ENCODE peak calls at places on chromosomes 2 and 18, in six cellular contexts. W is NT2/D1; E is stimulated activated CD8-positive, alpha-beta memory T cell treated with anti-CD3 and anti-CD28 coated beads, Interleukin-7, amount 100 ng/mL, for 1 hour; V is A172; U is cardiac muscle cell; N is fibroblast of lung. Q is an unnamed sample.

GRCh38 chr2:5803547-5803946 is 111.4 kb downstream of the SOX11 start:
- DNase-seq in W (peak; percentile 30), E (no peak), V (peak; percentile 75), U (no peak), N (peak; percentile 26), Q (no peak)

GRCh38 chr2:37582911-37583310 is 88.5 kb downstream of the CDC42EP3 start:
- DNase-seq in W (no peak), E (no peak), V (no peak), U (no peak), N (no peak), Q (no peak)

GRCh38 chr2:142165790-142166189 is 35.0 kb upstream of the LRP1B start:
- DNase-seq in W (peak; percentile 42), E (no peak), V (peak; percentile 74), U (peak; percentile 53), N (peak; percentile 45), Q (no peak)

GRCh38 chr2:19673213-19673791 is 228.5 kb downstream of the TTC32 start:
- DNase-seq in W (no peak), E (no peak), V (peak; percentile 27), U (peak; percentile 40), N (peak; percentile 33), Q (no peak)

GRCh38 chr2:39535606-39536185 is 98.6 kb upstream of the MAP4K3 start:
- DNase-seq in W (no peak), E (no peak), V (no peak), U (no peak), N (no peak), Q (no peak)

GRCh38 chr18:26405190-26405781 is 143.1 kb downstream of the KCTD1 start:
- DNase-seq in W (no peak), E (no peak), V (peak; percentile 32), U (peak; percentile 58), N (peak; percentile 61), Q (no peak)

GRCh38 chr18:23231340-23232021 is 96.2 kb downstream of the CABLES1 start:
- DNase-seq in W (no peak), E (peak; percentile 39), V (peak; percentile 94), U (peak; percentile 96), N (peak; percentile 94), Q (peak; percentile 89)

GRCh38 chr2:162926501-162926900 is 87.9 kb upstream of the KCNH7 start:
- DNase-seq in W (no peak), E (no peak), V (peak; percentile 90), U (no peak), N (no peak), Q (no peak)

GRCh38 chr2:42025151-42025582 is 22.7 kb upstream of the PKDCC start:
- DNase-seq in W (peak; percentile 87), E (no peak), V (no peak), U (peak; percentile 95), N (peak; percentile 71), Q (no peak)

GRCh38 chr2:238288650-238289573 is 502 bp upstream of the PER2 start:
- DNase-seq in W (peak; percentile 99), E (peak; percentile 96), V (peak; percentile 93), U (peak; percentile 99), N (peak; percentile 97), Q (peak; percentile 98)

GRCh38 chr18:13710460-13710859 is 15.9 kb downstream of the FAM210A start:
- DNase-seq in W (no peak), E (no peak), V (peak; percentile 99), U (no peak), N (peak; percentile 12), Q (no peak)

GRCh38 chr2:142876423-142876822 is 1.0 kb upstream of the KYNU start:
- DNase-seq in W (no peak), E (no peak), V (no peak), U (no peak), N (peak; percentile 46), Q (no peak)

GRCh38 chr2:54227798-54228197 is 28.2 kb downstream of the TSPYL6 start:
- DNase-seq in W (no peak), E (no peak), V (no peak), U (no peak), N (no peak), Q (no peak)

GRCh38 chr2:886072-887022 is 64.3 kb upstream of the SNTG2 start:
- DNase-seq in W (no peak), E (no peak), V (no peak), U (no peak), N (no peak), Q (no peak)

GRCh38 chr2:8059255-8059654 is 622.6 kb upstream of the ID2 start:
- DNase-seq in W (no peak), E (no peak), V (no peak), U (no peak), N (no peak), Q (no peak)

GRCh38 chr2:120953843-120954584 is 218.3 kb downstream of the GLI2 start:
- DNase-seq in W (no peak), E (no peak), V (no peak), U (no peak), N (no peak), Q (no peak)

GRCh38 chr2:96952976-96953610 is 33.3 kb downstream of the FAM178B start:
- DNase-seq in W (no peak), E (no peak), V (no peak), U (peak; percentile 75), N (peak; percentile 64), Q (no peak)

GRCh38 chr18:50880108-50880465 is 1.2 kb downstream of the ME2 start:
- DNase-seq in W (no peak), E (no peak), V (no peak), U (no peak), N (peak; percentile 12), Q (no peak)

GRCh38 chr2:65934992-65935629 is 499.8 kb upstream of the MEIS1 start:
- DNase-seq in W (no peak), E (no peak), V (no peak), U (no peak), N (peak; percentile 16), Q (no peak)

GRCh38 chr2:101828267-101829017 is 130.9 kb downstream of the MAP4K4 start:
- DNase-seq in W (no peak), E (no peak), V (no peak), U (peak; percentile 62), N (peak; percentile 91), Q (no peak)

GRCh38 chr18:63178526-63178880 is 141.1 kb downstream of the BCL2 start:
- DNase-seq in W (no peak), E (no peak), V (no peak), U (peak; percentile 76), N (no peak), Q (no peak)

GRCh38 chr2:215728504-215729065 is 284.8 kb downstream of the MREG start:
- DNase-seq in W (no peak), E (no peak), V (peak; percentile 18), U (peak; percentile 98), N (peak; percentile 99), Q (no peak)

GRCh38 chr18:57771183-57771582 is 31.9 kb downstream of the ATP8B1 start:
- DNase-seq in W (no peak), E (no peak), V (peak; percentile 67), U (no peak), N (no peak), Q (no peak)

GRCh38 chr2:8255448-8255800 is 426.4 kb upstream of the ID2 start:
- DNase-seq in W (peak; percentile 83), E (no peak), V (peak; percentile 54), U (no peak), N (no peak), Q (no peak)

GRCh38 chr18:5824370-5824984 is 70.8 kb downstream of the TMEM200C start:
- DNase-seq in W (no peak), E (no peak), V (no peak), U (no peak), N (no peak), Q (no peak)

GRCh38 chr18:69402219-69402989 is 1.7 kb downstream of the DOK6 start:
- DNase-seq in W (no peak), E (no peak), V (no peak), U (peak; percentile 5), N (peak; percentile 3), Q (no peak)

GRCh38 chr2:101036562-101036961 is 34.5 kb downstream of the RPL31 start:
- DNase-seq in W (no peak), E (no peak), V (peak; percentile 39), U (peak; percentile 54), N (peak; percentile 67), Q (no peak)

GRCh38 chr2:44879269-44880124 is 62.0 kb upstream of the SIX3 start:
- DNase-seq in W (no peak), E (no peak), V (no peak), U (no peak), N (no peak), Q (no peak)

GRCh38 chr18:48711651-48712486 is 173.0 kb downstream of the CTIF start:
- DNase-seq in W (peak; percentile 18), E (no peak), V (peak; percentile 15), U (peak; percentile 55), N (peak; percentile 63), Q (no peak)

GRCh38 chr2:105881286-105882136 is 136.8 kb downstream of the NCK2 start:
- DNase-seq in W (no peak), E (no peak), V (no peak), U (no peak), N (no peak), Q (no peak)

GRCh38 chr2:121627525-121628050 is 21.7 kb downstream of the CLASP1 start:
- DNase-seq in W (no peak), E (no peak), V (no peak), U (no peak), N (no peak), Q (no peak)

GRCh38 chr2:101762451-101763171 is 65.1 kb downstream of the MAP4K4 start:
- DNase-seq in W (no peak), E (no peak), V (no peak), U (no peak), N (no peak), Q (no peak)

GRCh38 chr2:47664817-47665216 is 118.1 kb upstream of the MSH6 start:
- DNase-seq in W (no peak), E (no peak), V (no peak), U (peak; percentile 10), N (no peak), Q (no peak)

GRCh38 chr2:239519081-239519920 is 118.5 kb upstream of the HDAC4 start:
- DNase-seq in W (peak; percentile 38), E (no peak), V (no peak), U (no peak), N (no peak), Q (no peak)

GRCh38 chr2:10304458-10305253 is 2.0 kb downstream of the HPCAL1 start:
- DNase-seq in W (no peak), E (no peak), V (no peak), U (no peak), N (no peak), Q (peak; percentile 59)

Q was measured in Peyer's patch.